ENCODE peak calls at places on chromosomes 2 and 18, in four cellular contexts. E is HCT116, F is K562, A is upper lobe of left lung. P is an unnamed sample.
A peak's percentile ranks its signal among the peaks of the same experiment; 100 is the strongest.

GRCh38 chr2:72916743-72917137 is 579 bp upstream of the EMX1 start:
- ATAC-seq in E (peak; percentile 20), A (peak; percentile 22), F (no peak), P (no peak)

GRCh38 chr2:20365249-20365817 is 14.7 kb upstream of the PUM2 start:
- ATAC-seq in F (no peak), A (no peak), E (no peak), P (no peak)

GRCh38 chr2:38485734-38486133 is 108.7 kb upstream of the ATL2 start:
- ATAC-seq in F (peak; percentile 69), A (peak; percentile 65), E (no peak), P (no peak)

GRCh38 chr2:231297108-231297908 is 98.2 kb upstream of the B3GNT7 start:
- ATAC-seq in E (peak; percentile 99), F (peak; percentile 95), A (peak; percentile 66), P (peak; percentile 42)

GRCh38 chr2:135744761-135745314 is 3.2 kb downstream of the UBXN4 start:
- ATAC-seq in E (peak; percentile 26), F (peak; percentile 18), A (no peak), P (no peak)

GRCh38 chr2:168246483-168247340 is 683 bp downstream of the STK39 start:
- ATAC-seq in E (peak; percentile 54), A (peak; percentile 80), F (peak; percentile 80), P (peak; percentile 59)

GRCh38 chr18:56285387-56286055 is 352.9 kb downstream of the TXNL1 start:
- ATAC-seq in E (no peak), A (no peak), F (no peak), P (no peak)

GRCh38 chr2:196220671-196221070 is 49.3 kb upstream of the STK17B start:
- ATAC-seq in E (no peak), A (no peak), F (no peak), P (no peak)

GRCh38 chr18:3172081-3172480 is 47.7 kb downstream of the MYOM1 start:
- ATAC-seq in E (no peak), F (no peak), A (peak; percentile 71), P (no peak)

DNA sequence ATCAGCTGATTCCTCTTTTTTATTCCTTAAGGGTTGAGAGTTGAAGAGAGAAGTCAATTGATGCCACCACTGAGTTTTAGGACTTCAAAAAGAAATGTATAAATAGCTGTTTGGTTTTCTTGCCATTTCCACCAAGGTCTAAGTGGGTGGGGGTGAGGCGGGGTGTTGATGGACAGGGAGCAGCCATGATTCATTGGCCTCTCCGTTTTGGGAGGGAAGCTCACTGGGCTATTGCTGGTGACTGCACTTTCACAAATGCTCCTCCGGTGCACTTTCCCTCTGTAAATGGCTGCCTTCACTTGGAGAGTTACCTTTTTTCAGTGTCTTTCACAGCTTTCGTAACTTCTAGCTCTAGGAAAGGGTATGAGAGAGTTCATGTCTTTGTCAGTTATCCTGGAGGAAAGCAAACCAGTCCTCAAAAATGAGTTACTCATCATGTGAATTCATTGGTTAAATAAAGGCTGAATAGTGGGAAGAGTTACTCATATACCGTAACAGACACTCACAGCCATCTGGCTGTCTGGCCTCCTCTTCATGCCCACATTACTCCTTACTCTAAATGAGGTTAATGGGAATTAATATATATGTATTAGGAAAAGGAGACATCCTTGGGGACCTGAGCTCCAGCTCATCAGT is 17.4 kb upstream of the CTAGE1 start:
- ATAC-seq in F (peak; percentile 29), E (no peak), A (no peak), P (no peak)
- H3K27ac ChIP-seq in F (no peak overlapping the region), E (no peak overlapping the region), A (no peak overlapping the region), P (no peak overlapping the region)

GRCh38 chr2:9552491-9553178 is 3.0 kb downstream of the ADAM17 start:
- ATAC-seq in A (peak; percentile 25), E (no peak), F (no peak), P (peak; percentile 7)

GRCh38 chr2:9554841-9555337 is 741 bp downstream of the ADAM17 start:
- ATAC-seq in F (peak; percentile 6), A (peak; percentile 60), E (no peak), P (no peak)

GRCh38 chr2:9558948-9559381 is 3.3 kb upstream of the ADAM17 start:
- ATAC-seq in A (no peak), E (no peak), F (no peak), P (no peak)

GRCh38 chr2:9556121-9556869 is 665 bp upstream of the ADAM17 start:
- ATAC-seq in A (no peak), E (peak; percentile 56), F (peak; percentile 24), P (peak; percentile 49)

GRCh38 chr2:9555338-9556120 is at the start of gene ADAM17:
- ATAC-seq in A (peak; percentile 95), E (peak; percentile 93), F (peak; percentile 94), P (peak; percentile 97)
- TF ChIP-seq POLR2A in A (no peak), E (peak; percentile 77), F (peak; percentile 93), P (peak; percentile 86)

DNA sequence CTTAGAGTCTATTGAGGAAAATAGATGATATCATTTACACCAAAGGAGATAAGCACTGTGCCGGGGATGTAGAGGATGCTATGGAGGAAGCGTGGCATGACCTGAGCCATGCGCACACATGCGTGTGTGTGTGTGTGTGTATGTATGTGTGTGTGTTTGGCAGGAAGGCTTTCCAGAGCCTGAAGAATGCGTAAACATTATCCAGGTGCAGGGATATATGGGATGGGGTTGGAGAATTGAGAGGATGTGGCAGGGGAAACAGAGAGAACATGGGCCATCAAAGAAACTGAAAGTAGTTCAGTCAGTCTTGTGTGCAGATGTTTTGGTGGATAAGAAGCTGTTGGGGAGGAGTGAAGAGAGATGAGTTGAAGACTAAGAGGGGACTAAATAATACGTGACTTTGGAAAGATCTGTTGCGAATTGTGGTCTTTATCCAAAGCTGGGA is 9.3 kb upstream of the STAT1 start:
- ATAC-seq in A (no peak), E (no peak), F (peak; percentile 24), P (no peak)
- H3K4me3 ChIP-seq in A (peak overlapping the region; percentile 16), E (no peak overlapping the region), F (no peak overlapping the region), P (no peak overlapping the region)

GRCh38 chr2:30692829-30693265 is 114.4 kb downstream of the CAPN13 start:
- ATAC-seq in E (no peak), A (peak; percentile 25), F (peak; percentile 82), P (no peak)

GRCh38 chr2:30689496-30690125 is 117.6 kb downstream of the CAPN13 start:
- ATAC-seq in E (no peak), F (no peak), A (no peak), P (peak; percentile 18)

GRCh38 chr2:30691948-30692828 is 115.1 kb downstream of the CAPN13 start:
- ATAC-seq in F (peak; percentile 88), E (peak; percentile 61), A (no peak), P (no peak)

GRCh38 chr2:30690126-30690561 is 117.1 kb downstream of the CAPN13 start:
- ATAC-seq in A (no peak), E (no peak), F (no peak), P (peak; percentile 84)

DNA sequence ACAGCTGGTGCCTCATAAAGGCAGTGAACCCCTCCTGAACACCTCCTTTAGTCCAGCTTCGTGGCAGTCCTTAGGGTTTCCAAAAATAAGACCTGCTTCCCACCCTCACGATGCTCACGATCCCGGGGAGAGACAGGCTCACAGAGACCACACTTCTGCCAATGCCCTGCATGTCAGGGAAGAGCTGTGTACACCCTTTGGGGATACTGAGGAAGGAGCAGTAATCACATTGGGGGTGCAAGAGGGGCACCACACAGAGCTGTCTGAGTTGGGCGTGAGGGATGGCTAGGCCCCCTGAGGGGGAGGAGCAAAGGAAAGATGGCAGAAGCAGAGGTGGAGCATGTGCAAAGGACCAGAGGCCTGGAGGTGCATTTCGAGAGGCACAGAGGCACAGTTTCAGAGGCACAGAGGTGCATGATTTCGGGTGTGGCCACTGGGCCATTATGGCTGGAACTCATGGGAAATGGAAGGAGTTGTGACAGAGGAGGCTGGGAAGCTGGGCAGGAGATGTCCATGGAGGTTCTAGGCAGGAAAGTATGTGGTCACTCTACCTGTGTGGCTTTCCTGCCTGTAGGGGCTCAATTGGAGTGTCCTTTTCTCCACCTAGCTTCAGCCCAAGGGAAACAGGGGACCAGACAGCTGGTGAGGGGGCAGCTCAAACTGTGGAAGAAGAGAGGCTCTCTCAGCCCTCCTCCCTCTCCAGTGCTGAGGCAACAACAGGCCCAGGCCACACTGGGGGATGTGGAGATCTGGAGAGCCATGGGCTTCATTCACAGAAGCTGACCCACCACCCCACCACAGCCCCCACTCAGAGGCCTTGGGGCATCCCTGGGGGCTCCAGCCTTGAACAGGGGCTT is 115.9 kb downstream of the CAPN13 start:
- ATAC-seq in F (no peak), E (no peak), A (no peak), P (no peak)
- H3K27ac ChIP-seq in F (no peak overlapping the region), E (no peak overlapping the region), A (peak overlapping the region; percentile 72), P (peak overlapping the region; percentile 90)

GRCh38 chr2:99489758-99490087 is at the start of gene REV1:
- ATAC-seq in A (no peak), F (no peak), E (no peak), P (no peak)
- TF ChIP-seq POLR2A in A (no peak), F (no peak), E (peak; percentile 27), P (peak; percentile 62)

GRCh38 chr18:46098616-46098933 is 479 bp upstream of the ATP5F1A start:
- ATAC-seq in F (no peak), A (no peak), E (no peak), P (no peak)
- H3K4me3 ChIP-seq in F (peak overlapping the region; percentile 94), A (peak overlapping the region; percentile 82), E (peak overlapping the region; percentile 93), P (peak overlapping the region; percentile 75)

DNA sequence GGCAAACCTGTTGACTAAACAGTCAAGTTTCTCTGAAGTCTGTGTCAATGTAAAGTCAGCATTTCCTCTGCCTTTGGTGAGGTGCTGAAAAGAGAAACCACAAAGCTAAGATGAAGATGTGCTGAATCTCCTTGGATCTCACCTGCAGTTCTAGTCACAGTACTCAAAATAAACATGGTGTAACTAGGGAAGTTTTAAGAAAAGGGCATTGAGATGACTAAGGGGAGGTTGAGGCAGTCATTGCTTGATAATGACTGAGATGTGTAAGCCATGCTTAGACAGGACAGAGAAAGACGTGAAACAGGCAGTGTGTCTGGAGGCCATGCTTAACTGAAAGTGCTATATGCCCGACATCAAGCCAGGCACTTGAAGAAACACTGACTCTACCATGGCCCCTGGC is 1010.0 kb upstream of the CELF4 start:
- ATAC-seq in E (no peak), A (no peak), F (no peak), P (no peak)
- H3K27ac ChIP-seq in E (no peak overlapping the region), A (no peak overlapping the region), F (no peak overlapping the region), P (no peak overlapping the region)

P was measured in gastroesophageal sphincter.